ENCODE peak calls at places on chromosome 3, in six cellular contexts. Z, M, Q, O, N and D are unnamed samples.

GRCh38 chr3:62600033-62600432 is 226.7 kb upstream of the FEZF2 start:
- DNase-seq in Z (no peak), M (no peak), Q (no peak), O (no peak), N (no peak), D (no peak)

GRCh38 chr3:45170071-45170470 is 23.9 kb upstream of the CDCP1 start:
- DNase-seq in Z (peak; percentile 65), M (no peak), Q (no peak), O (no peak), N (no peak), D (no peak)

GRCh38 chr3:73623316-73623715 is 1.4 kb downstream of the PDZRN3 start:
- DNase-seq in Z (peak; percentile 41), M (no peak), Q (no peak), O (no peak), N (no peak), D (no peak)

GRCh38 chr3:134625885-134626741 is 24.7 kb downstream of the KY start:
- DNase-seq in Z (no peak), M (no peak), Q (no peak), O (no peak), N (no peak), D (no peak)

GRCh38 chr3:118530350-118530922 is 504.2 kb downstream of the IGSF11 start:
- DNase-seq in Z (no peak), M (no peak), Q (no peak), O (no peak), N (no peak), D (no peak)

GRCh38 chr3:197031315-197032285 is 2.0 kb upstream of the MELTF start:
- DNase-seq in Z (peak; percentile 97), M (peak; percentile 99), Q (peak; percentile 99), O (no peak), N (no peak), D (no peak)

GRCh38 chr3:179671709-179672337 is 19.0 kb downstream of the USP13 start:
- DNase-seq in Z (no peak), M (peak; percentile 43), Q (no peak), O (no peak), N (no peak), D (no peak)

GRCh38 chr3:176950743-176951142 is 246.5 kb downstream of the TBL1XR1 start:
- DNase-seq in Z (peak; percentile 86), M (peak; percentile 71), Q (no peak), O (no peak), N (no peak), D (no peak)

GRCh38 chr3:197349368-197349767 is 51.0 kb upstream of the DLG1 start:
- DNase-seq in Z (no peak), M (no peak), Q (no peak), O (no peak), N (no peak), D (no peak)

GRCh38 chr3:194198938-194199337 is 63.0 kb downstream of the HES1 start:
- DNase-seq in Z (no peak), M (no peak), Q (no peak), O (no peak), N (no peak), D (peak; percentile 33)

GRCh38 chr3:131216340-131216739 is 165.2 kb upstream of the NUDT16 start:
- DNase-seq in Z (peak; percentile 25), M (peak; percentile 7), Q (no peak), O (no peak), N (no peak), D (no peak)

GRCh38 chr3:10770981-10771380 is 45.0 kb upstream of the SLC6A11 start:
- DNase-seq in Z (no peak), M (no peak), Q (no peak), O (no peak), N (no peak), D (no peak)

GRCh38 chr3:49295489-49296058 is 18.5 kb upstream of the C3orf62 start:
- DNase-seq in Z (peak; percentile 68), M (peak; percentile 65), Q (peak; percentile 22), O (peak; percentile 67), N (peak; percentile 64), D (no peak)

GRCh38 chr3:10354373-10355015 is 33.6 kb upstream of the SEC13 start:
- DNase-seq in Z (peak; percentile 36), M (no peak), Q (no peak), O (peak; percentile 77), N (no peak), D (no peak)

GRCh38 chr3:10935846-10936631 is 56.5 kb upstream of the SLC6A1 start:
- DNase-seq in Z (no peak), M (no peak), Q (no peak), O (no peak), N (no peak), D (no peak)

GRCh38 chr3:56494679-56495322 is 26.5 kb upstream of the ERC2 start:
- DNase-seq in Z (peak; percentile 83), M (peak; percentile 95), Q (peak; percentile 73), O (peak; percentile 66), N (peak; percentile 95), D (peak; percentile 91)

GRCh38 chr3:3800076-3800448 is 831 bp downstream of the LRRN1 start:
- DNase-seq in Z (no peak), M (no peak), Q (no peak), O (peak; percentile 78), N (no peak), D (no peak)

GRCh38 chr3:16788440-16789057 is 96.2 kb upstream of the PLCL2 start:
- DNase-seq in Z (no peak), M (no peak), Q (no peak), O (no peak), N (no peak), D (no peak)
- H3K9me2 ChIP-seq in Z (no peaks in the 10 kb centered on the region), M (no peaks in the 10 kb centered on the region), Q (no peaks in the 10 kb centered on the region), O (no peaks in the 10 kb centered on the region), N (no peaks in the 10 kb centered on the region), D (no peaks in the 10 kb centered on the region)

DNA sequence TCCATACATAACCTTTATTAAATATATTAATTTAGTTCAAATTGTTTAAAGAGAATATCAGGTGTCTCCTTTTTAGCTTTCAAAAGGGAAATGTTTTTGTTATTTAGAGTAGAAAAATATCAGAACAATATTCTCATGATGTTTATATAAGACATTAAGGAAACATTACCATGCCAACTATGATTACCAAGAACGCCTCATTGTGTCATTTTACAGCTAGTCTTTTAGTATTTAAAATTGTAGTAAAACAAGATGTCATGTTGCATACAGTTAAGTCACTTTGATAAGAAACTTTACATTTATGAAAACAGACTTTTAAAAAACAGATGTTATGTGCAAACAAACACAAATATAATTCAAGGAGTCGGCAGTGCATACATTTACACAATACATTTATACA is 4.4 kb downstream of the PLSCR4 start:
- DNase-seq in Z (no peak), M (no peak), Q (no peak), O (no peak), N (no peak), D (no peak)
- H3K9ac ChIP-seq in Z (no peak overlapping the region), M (no peak overlapping the region), Q (no peak overlapping the region), O (no peak overlapping the region), N (no peak overlapping the region), D (no peak overlapping the region)

GRCh38 chr3:41164776-41165175 is 34.5 kb upstream of the CTNNB1 start:
- DNase-seq in Z (no peak), M (no peak), Q (no peak), O (no peak), N (no peak), D (no peak)

GRCh38 chr3:41162541-41162940 is 36.8 kb upstream of the CTNNB1 start:
- DNase-seq in Z (no peak), M (no peak), Q (no peak), O (no peak), N (no peak), D (no peak)

GRCh38 chr3:41163399-41163798 is 35.9 kb upstream of the CTNNB1 start:
- DNase-seq in Z (no peak), M (no peak), Q (no peak), O (no peak), N (no peak), D (no peak)

GRCh38 chr3:41159581-41160189 is 39.6 kb upstream of the CTNNB1 start:
- DNase-seq in Z (no peak), M (peak; percentile 91), Q (peak; percentile 41), O (no peak), N (no peak), D (no peak)

DNA sequence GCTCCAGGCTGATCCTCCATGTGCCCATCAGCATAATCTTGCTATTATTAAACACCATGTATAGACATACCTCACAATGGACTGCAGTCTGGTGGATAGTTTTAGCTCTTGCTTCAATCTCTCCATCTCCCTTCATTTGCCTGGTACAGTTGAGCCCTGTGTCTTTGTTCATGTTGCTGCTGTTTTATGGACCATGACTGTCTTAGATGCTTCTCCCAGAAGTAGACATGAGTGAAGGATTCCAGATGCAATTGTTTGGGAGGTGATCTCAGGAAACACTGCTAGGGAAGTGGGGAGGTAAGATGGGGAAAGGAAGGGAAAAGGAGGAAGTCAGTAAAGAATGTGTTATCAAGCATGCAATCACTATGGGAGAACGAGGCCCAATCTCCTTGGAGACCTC is 36.3 kb upstream of the CTNNB1 start:
- DNase-seq in Z (no peak), M (no peak), Q (no peak), O (no peak), N (no peak), D (no peak)
- H3K9me2 ChIP-seq in Z (no peaks in the 10 kb centered on the region), M (no peaks in the 10 kb centered on the region), Q (no peaks in the 10 kb centered on the region), O (no peaks in the 10 kb centered on the region), N (no peaks in the 10 kb centered on the region), D (no peaks in the 10 kb centered on the region)

GRCh38 chr3:99126291-99126690 is 224.8 kb upstream of the DCBLD2 start:
- DNase-seq in Z (peak; percentile 12), M (no peak), Q (no peak), O (no peak), N (no peak), D (no peak)
- H3K9ac ChIP-seq in Z (no peak overlapping the region), M (no peak overlapping the region), Q (no peak overlapping the region), O (no peak overlapping the region), N (no peak overlapping the region), D (no peak overlapping the region)